ENCODE peak calls at places on chromosomes 5 and 9, in eight cellular contexts. W is body of pancreas, J is HFF-Myc, Q is IMR-90, R is upper lobe of right lung, S is pancreas, K is AG04450, M is cardiac fibroblast. B is an unnamed sample.

GRCh38 chr9:99307846-99308245 is 85.8 kb downstream of the SEC61B start:
- DNase-seq in W (no peak), J (no peak), Q (no peak), R (no peak), S (no peak), K (no peak), M (no peak), B (no peak)

GRCh38 chr9:88196456-88196855 is 58.2 kb upstream of the SPATA31C2 start:
- DNase-seq in W (peak), J (no peak), Q (no peak), R (no peak), S (no peak), K (no peak), M (no peak), B (no peak)

GRCh38 chr9:89874351-89875321 is 269.8 kb downstream of the GADD45G start:
- DNase-seq in W (no peak), J (no peak), Q (no peak), R (peak), S (no peak), K (no peak), M (no peak), B (peak)

GRCh38 chr5:41065691-41066335 is 5.3 kb downstream of the MROH2B start:
- DNase-seq in W (no peak), J (no peak), Q (no peak), R (no peak), S (no peak), K (no peak), M (no peak), B (no peak)

GRCh38 chr5:16992444-16992843 is 56.4 kb upstream of the MYO10 start:
- DNase-seq in W (no peak), J (no peak), Q (no peak), R (no peak), S (no peak), K (no peak), M (peak), B (no peak)

GRCh38 chr5:178078197-178078995 is 34.9 kb upstream of the N4BP3 start:
- DNase-seq in W (no peak), J (peak), Q (peak), R (no peak), S (no peak), K (peak), M (peak), B (no peak)

GRCh38 chr9:93475856-93476255 is 22.5 kb upstream of the FAM120AOS start:
- DNase-seq in W (no peak), J (no peak), Q (peak), R (no peak), S (no peak), K (no peak), M (no peak), B (no peak)

GRCh38 chr5:132446621-132447020 is 44.0 kb downstream of the IRF1 start:
- DNase-seq in W (peak), J (no peak), Q (peak), R (no peak), S (peak), K (no peak), M (peak), B (no peak)

GRCh38 chr9:2758162-2758950 is 41.0 kb downstream of the KCNV2 start:
- DNase-seq in W (no peak), J (no peak), Q (no peak), R (no peak), S (no peak), K (no peak), M (peak), B (no peak)

GRCh38 chr5:156929366-156929948 is 33.6 kb downstream of the TIMD4 start:
- DNase-seq in W (no peak), J (no peak), Q (no peak), R (no peak), S (no peak), K (no peak), M (no peak), B (no peak)

GRCh38 chr5:131394128-131394527 is 130.3 kb downstream of the CDC42SE2 start:
- DNase-seq in W (peak), J (no peak), Q (peak), R (no peak), S (peak), K (no peak), M (peak), B (no peak)

GRCh38 chr5:81192351-81192750 is 40.8 kb upstream of the CKMT2 start:
- DNase-seq in W (no peak), J (no peak), Q (no peak), R (no peak), S (no peak), K (no peak), M (no peak), B (no peak)

GRCh38 chr5:95403996-95404395 is 12.8 kb downstream of the FAM81B start:
- DNase-seq in W (no peak), J (no peak), Q (no peak), R (no peak), S (no peak), K (no peak), M (peak), B (no peak)

GRCh38 chr9:70133253-70134208 is 89.9 kb downstream of the MAMDC2 start:
- DNase-seq in W (no peak), J (no peak), Q (no peak), R (no peak), S (no peak), K (no peak), M (peak), B (no peak)

GRCh38 chr9:126015446-126015845 is 268.3 kb downstream of the PBX3 start:
- DNase-seq in W (no peak), J (no peak), Q (no peak), R (no peak), S (no peak), K (no peak), M (no peak), B (no peak)

GRCh38 chr9:90870646-90871326 is 69.2 kb downstream of the SYK start:
- DNase-seq in W (peak), J (no peak), Q (peak), R (no peak), S (peak), K (no peak), M (peak), B (no peak)

GRCh38 chr9:93978498-93978897 is 23.3 kb upstream of the BARX1 start:
- DNase-seq in W (no peak), J (no peak), Q (no peak), R (no peak), S (no peak), K (no peak), M (no peak), B (no peak)

GRCh38 chr9:29325855-29326254 is 1752.6 kb upstream of the C9orf72 start:
- DNase-seq in W (no peak), J (no peak), Q (no peak), R (no peak), S (no peak), K (no peak), M (no peak), B (no peak)

GRCh38 chr5:126780165-126780827 is 3.4 kb downstream of the LMNB1 start:
- DNase-seq in W (peak), J (peak), Q (peak), R (no peak), S (peak), K (no peak), M (peak), B (no peak)

GRCh38 chr9:138063785-138064184 is 186.2 kb downstream of the CACNA1B start:
- DNase-seq in W (no peak), J (no peak), Q (no peak), R (peak), S (no peak), K (no peak), M (no peak), B (no peak)
- TF ChIP-seq CTCF in W (no peak), J (no peak), Q (no peak), R (no peak), S (no peak), K (no peak), M (no peak), B (no peak)

GRCh38 chr9:134536931-134537330 is 104.7 kb upstream of the COL5A1 start:
- DNase-seq in W (no peak), J (no peak), Q (no peak), R (no peak), S (no peak), K (no peak), M (no peak), B (peak)
- TF ChIP-seq CTCF in W (no peak), J (no peak), Q (no peak), R (no peak), S (no peak), K (no peak), M (no peak), B (no peak)

GRCh38 chr5:134561871-134562296 is 36.4 kb downstream of the JADE2 start:
- DNase-seq in W (peak), J (no peak), Q (peak), R (no peak), S (no peak), K (no peak), M (peak), B (no peak)
- TF ChIP-seq CTCF in W (no peak), J (peak), Q (peak), R (peak), S (no peak), K (peak), M (peak), B (peak)

GRCh38 chr5:77064040-77064439 is 23.0 kb downstream of the ZBED3 start:
- DNase-seq in W (peak), J (no peak), Q (no peak), R (no peak), S (no peak), K (no peak), M (no peak), B (no peak)
- TF ChIP-seq CTCF in W (peak), J (no peak), Q (no peak), R (no peak), S (peak), K (no peak), M (no peak), B (no peak)

DNA sequence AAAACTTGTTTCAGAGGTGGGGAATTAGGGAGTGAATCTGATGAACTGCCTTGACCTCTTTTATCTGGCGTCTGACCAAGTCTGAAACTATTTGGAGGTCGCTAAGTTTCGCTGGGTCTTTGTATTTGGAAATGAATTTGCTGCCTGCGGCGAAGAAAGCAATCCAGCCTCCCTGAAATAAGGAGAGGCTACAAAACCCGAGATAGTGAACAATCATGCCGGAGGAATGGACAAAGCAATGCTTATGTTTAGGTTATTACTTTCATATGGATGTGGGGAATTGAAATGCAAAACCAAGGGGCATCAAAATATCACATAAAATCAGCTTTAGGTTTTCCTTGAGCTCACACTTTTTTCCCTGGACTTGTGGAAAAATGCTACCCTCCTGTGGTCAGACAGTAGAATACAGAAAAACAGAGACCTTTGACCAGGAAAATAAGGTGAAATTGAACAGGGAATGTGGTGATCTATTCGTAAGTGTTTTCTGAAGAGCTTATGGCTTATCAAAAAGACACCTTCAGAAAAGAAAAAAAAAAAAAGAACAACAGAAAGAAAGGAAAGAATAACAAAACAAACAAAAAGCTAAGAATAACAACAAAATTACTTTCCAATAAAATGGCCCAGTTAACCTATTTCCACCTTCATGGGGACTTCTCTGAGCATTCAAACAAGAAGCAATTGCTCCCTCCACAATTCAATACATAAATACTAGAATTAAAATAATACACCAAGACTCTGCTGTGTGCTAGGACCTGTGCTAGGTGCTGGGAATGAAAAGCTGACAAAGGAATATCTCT is 68.6 kb upstream of the DPYSL3 start:
- DNase-seq in W (no peak), J (peak), Q (peak), R (no peak), S (no peak), K (no peak), M (peak), B (no peak)
- TF ChIP-seq CTCF in W (peak), J (peak), Q (peak), R (peak), S (peak), K (peak), M (peak), B (peak)

GRCh38 chr5:93436083-93436482 is 144.9 kb downstream of the NR2F1-AS1 start:
- DNase-seq in W (no peak), J (no peak), Q (no peak), R (no peak), S (no peak), K (no peak), M (no peak), B (no peak)

GRCh38 chr5:93433422-93433821 is 147.6 kb downstream of the NR2F1-AS1 start:
- DNase-seq in W (no peak), J (no peak), Q (peak), R (no peak), S (no peak), K (peak), M (peak), B (no peak)

DNA sequence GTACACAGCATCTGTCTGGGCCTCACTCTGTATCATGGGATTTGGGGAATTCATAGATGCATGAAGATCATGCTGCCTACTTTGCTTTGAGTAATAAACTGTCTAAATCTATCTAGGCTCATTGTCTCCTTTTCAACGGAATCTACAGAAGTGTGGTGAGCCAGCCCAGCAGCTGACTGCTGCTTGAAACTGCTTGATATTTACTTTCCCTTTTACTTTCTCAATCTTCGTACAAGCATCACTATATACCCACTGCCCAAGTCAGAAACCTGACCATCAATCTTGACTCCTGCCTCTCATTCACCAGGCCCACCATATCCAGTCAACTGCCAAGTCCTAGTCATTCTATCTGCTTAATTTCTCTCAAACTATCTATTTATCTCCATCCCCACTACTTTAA is 142.9 kb downstream of the NR2F1-AS1 start:
- DNase-seq in W (no peak), J (no peak), Q (no peak), R (no peak), S (no peak), K (no peak), M (no peak), B (no peak)
- TF ChIP-seq CTCF in W (no peak), J (no peak), Q (no peak), R (no peak), S (no peak), K (no peak), M (no peak), B (no peak)

GRCh38 chr5:86463339-86463738 is 154.4 kb upstream of the COX7C start:
- DNase-seq in W (no peak), J (no peak), Q (no peak), R (no peak), S (no peak), K (no peak), M (no peak), B (no peak)
- TF ChIP-seq CTCF in W (no peak), J (no peak), Q (no peak), R (no peak), S (no peak), K (no peak), M (no peak), B (no peak)

GRCh38 chr9:580652-581342 is 260.7 kb upstream of the DMRT1 start:
- DNase-seq in W (no peak), J (no peak), Q (no peak), R (no peak), S (no peak), K (no peak), M (no peak), B (no peak)

GRCh38 chr9:582775-583174 is 258.7 kb upstream of the DMRT1 start:
- DNase-seq in W (no peak), J (no peak), Q (no peak), R (no peak), S (no peak), K (no peak), M (no peak), B (no peak)

DNA sequence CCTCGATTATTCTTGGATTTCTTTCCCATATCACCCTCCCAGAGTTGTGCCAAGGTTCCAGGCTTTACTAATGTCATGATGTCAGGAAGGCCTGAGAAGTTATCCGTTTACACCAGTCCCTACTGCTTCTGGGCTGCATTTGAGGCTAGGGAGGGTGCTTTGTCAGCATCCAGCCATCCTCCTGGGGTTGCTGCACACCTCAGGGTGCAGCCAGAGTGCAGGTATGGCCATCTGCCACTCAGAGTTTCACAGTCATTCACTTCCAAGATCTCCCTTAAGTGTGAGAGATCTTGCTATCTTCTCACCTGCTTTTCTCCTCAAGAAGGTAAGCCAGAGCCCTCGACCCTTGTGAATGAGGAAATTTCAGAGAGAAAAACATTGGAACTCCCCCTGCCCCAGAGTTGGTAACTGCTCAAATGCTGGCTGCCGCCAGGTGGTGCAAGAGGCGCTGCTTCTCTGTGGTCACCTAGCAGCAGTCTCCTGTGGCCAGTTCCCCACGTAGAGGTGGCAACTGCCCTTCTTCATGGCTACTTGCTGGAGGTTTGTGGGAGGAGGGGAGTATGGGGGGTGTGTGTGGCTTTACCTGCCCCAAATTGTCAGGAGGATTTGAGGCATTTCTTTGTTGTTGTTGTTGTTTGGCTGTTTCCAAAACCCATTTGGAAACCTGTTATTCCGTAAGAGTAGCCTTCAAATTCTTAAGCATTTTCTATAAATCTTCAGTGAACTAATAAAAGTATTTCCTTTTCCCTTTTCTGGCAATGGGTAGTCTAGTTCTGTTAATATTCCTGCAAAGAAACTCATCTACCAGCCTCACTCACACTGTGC is 259.6 kb upstream of the DMRT1 start:
- DNase-seq in W (peak), J (no peak), Q (no peak), R (no peak), S (peak), K (no peak), M (no peak), B (no peak)
- TF ChIP-seq CTCF in W (peak), J (peak), Q (peak), R (no peak), S (peak), K (peak), M (no peak), B (peak)

DNA sequence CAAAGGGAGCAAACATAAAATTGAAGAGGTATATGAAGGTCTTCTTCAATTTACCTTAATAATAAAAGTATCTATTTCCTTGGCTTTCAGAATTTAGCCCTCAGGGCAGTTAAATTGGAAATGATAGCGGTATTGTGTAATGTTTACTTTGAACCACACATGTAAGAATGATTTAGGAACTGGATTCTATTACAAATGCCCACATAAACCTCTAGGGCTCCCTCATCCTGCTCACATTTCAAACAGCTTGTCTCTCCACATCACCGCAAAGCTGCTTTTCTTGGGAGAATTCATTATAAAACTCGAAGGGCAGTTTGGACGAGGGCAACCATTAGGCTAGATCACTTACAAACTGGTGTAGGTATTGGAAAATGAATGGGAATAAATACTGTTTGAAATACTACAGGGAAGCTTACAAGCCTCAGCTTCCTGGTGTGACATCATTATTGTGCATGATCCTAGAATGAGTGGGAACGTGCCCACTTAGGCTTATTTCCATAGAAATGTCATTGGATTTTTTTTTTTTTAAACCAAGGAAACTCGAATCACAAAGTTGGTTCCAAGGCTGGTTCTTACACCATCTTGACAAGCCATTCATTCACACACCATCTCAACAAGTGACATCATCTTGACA is 47.3 kb downstream of the MTRR start:
- DNase-seq in W (no peak), J (no peak), Q (no peak), R (no peak), S (no peak), K (no peak), M (no peak), B (no peak)
- TF ChIP-seq CTCF in W (no peak), J (no peak), Q (no peak), R (no peak), S (no peak), K (no peak), M (no peak), B (no peak)

GRCh38 chr5:88942967-88943291 is 59.9 kb upstream of the MEF2C start:
- DNase-seq in W (no peak), J (peak), Q (no peak), R (no peak), S (no peak), K (peak), M (no peak), B (no peak)
- TF ChIP-seq CTCF in W (no peak), J (no peak), Q (no peak), R (no peak), S (no peak), K (no peak), M (no peak), B (no peak)

B was measured in chondrocyte.